ENCODE peak calls at places on chromosomes 1 and 21, in seven cellular contexts. T, M, C, B, S, O and F are unnamed samples.

GRCh38 chr21:30831194-30831765 is 1.7 kb upstream of the KRTAP7-1 start:
- DNase-seq in T (no peak), M (no peak), C (peak; percentile 85), B (peak; percentile 8), S (peak; percentile 77), O (no peak), F (peak; percentile 53)

GRCh38 chr1:12574757-12575139 is 43.3 kb downstream of the DHRS3 start:
- DNase-seq in T (no peak), M (no peak), C (no peak), B (no peak), S (no peak), O (no peak), F (no peak)

GRCh38 chr21:31383770-31384169 is 39.7 kb upstream of the TIAM1 start:
- DNase-seq in T (no peak), M (no peak), C (no peak), B (no peak), S (peak; percentile 35), O (no peak), F (no peak)

GRCh38 chr1:213931804-213932203 is 56.0 kb upstream of the PROX1 start:
- DNase-seq in T (no peak), M (no peak), C (peak; percentile 62), B (no peak), S (peak; percentile 53), O (no peak), F (peak; percentile 62)

GRCh38 chr21:40850071-40850470 is 3.1 kb upstream of the DSCAM start:
- DNase-seq in T (no peak), M (no peak), C (peak; percentile 14), B (no peak), S (no peak), O (no peak), F (no peak)

GRCh38 chr1:204445860-204446412 is 34.3 kb upstream of the PPP1R15B start:
- DNase-seq in T (peak; percentile 27), M (peak; percentile 36), C (peak; percentile 84), B (no peak), S (peak; percentile 99), O (peak; percentile 97), F (peak; percentile 89)

GRCh38 chr1:3671371-3672180 is 19.3 kb downstream of the TP73 start:
- DNase-seq in T (no peak), M (no peak), C (no peak), B (no peak), S (no peak), O (peak; percentile 32), F (peak; percentile 33)

GRCh38 chr1:231590453-231591198 is 36.0 kb upstream of the DISC1 start:
- DNase-seq in T (peak; percentile 83), M (peak; percentile 81), C (peak; percentile 73), B (peak; percentile 14), S (peak; percentile 52), O (peak; percentile 56), F (peak; percentile 58)

GRCh38 chr1:26775666-26776065 is 12.1 kb upstream of the PIGV start:
- DNase-seq in T (no peak), M (no peak), C (no peak), B (no peak), S (no peak), O (no peak), F (no peak)

GRCh38 chr1:200307755-200308066 is 102.1 kb downstream of the ZNF281 start:
- DNase-seq in T (no peak), M (no peak), C (no peak), B (no peak), S (no peak), O (no peak), F (no peak)

GRCh38 chr1:197559244-197559643 is 216.0 kb downstream of the DENND1B start:
- DNase-seq in T (peak; percentile 5), M (peak; percentile 5), C (no peak), B (no peak), S (no peak), O (no peak), F (no peak)

GRCh38 chr1:64497484-64497883 is 27.6 kb downstream of the CACHD1 start:
- DNase-seq in T (no peak), M (no peak), C (peak; percentile 66), B (no peak), S (no peak), O (no peak), F (peak; percentile 74)

GRCh38 chr1:77126309-77126708 is 92.9 kb downstream of the PIGK start:
- DNase-seq in T (peak; percentile 80), M (peak; percentile 70), C (peak; percentile 84), B (peak; percentile 61), S (no peak), O (peak; percentile 32), F (peak; percentile 35)

DNA sequence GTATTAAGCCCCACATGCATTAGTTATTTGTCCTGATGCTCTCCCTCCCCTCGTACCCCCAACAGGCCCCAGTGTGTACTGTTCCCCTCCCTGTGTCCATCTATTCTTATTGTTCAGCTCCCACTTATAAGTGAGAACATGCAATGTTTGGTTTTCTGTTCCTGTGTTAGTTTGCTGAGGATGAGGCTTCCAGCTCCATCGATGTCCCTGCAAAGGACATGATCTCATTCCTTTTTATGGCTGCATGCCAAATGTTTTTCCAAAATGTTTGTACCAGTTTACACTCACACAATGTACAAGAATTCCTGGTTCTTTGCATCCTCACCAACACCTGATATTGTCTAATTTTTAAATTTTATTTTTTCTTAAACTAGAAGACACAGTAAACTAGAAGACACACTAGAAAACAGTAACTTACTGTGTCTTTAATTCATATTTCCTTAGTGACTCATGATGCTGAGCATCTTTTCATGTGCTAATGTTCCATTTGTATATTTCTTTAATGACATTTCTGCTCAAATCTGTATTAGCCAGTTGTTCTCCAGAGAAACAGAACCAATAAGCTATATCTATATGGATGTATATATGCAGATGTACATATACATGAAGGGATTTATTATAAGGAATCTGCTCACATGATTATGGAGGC is 19.4 kb upstream of the USP1 start:
- DNase-seq in T (peak; percentile 52), M (peak; percentile 5), C (no peak), B (no peak), S (no peak), O (no peak), F (no peak)
- H3K4me2 ChIP-seq in T (no peak overlapping the region), M (no peak overlapping the region), C (no peak overlapping the region), B (no peak overlapping the region), S (no peak overlapping the region), O (no peak overlapping the region), F (no peak overlapping the region)

DNA sequence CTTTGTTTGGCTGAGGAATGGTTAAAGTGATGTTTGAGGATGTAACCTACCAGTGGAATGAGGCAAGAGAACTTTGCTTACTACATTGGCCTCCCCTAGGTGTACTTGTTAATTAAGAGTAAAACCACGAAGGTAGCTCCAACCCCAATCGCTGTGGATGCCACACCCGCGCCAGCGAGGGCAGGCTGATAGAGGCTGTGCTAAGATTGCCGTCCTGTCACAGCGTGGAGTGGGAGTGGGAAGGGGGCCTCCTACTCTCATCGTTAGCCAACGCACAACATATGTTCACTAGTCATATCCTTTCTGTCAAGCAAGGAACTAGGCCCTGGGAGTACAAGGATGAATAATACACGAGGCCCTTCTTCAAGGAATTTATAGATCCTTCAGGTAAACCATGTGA is 99.6 kb downstream of the RUNX1 start:
- DNase-seq in T (no peak), M (no peak), C (no peak), B (no peak), S (no peak), O (no peak), F (no peak)
- H2BK120ac ChIP-seq in T (no peak overlapping the region), M (no peak overlapping the region), C (no peak overlapping the region), B (no peak overlapping the region), S (no peak overlapping the region), O (no peak overlapping the region), F (no peak overlapping the region)

GRCh38 chr1:167083871-167084270 is 6.3 kb downstream of the GPA33 start:
- DNase-seq in T (no peak), M (no peak), C (no peak), B (no peak), S (no peak), O (no peak), F (no peak)
- H3K4me2 ChIP-seq in T (no peak overlapping the region), M (no peak overlapping the region), C (no peak overlapping the region), B (no peak overlapping the region), S (no peak overlapping the region), O (no peak overlapping the region), F (no peak overlapping the region)

GRCh38 chr1:1981142-1981500 is 22.5 kb downstream of the CFAP74 start:
- DNase-seq in T (no peak), M (no peak), C (no peak), B (no peak), S (no peak), O (no peak), F (no peak)
- H2BK120ac ChIP-seq in T (no peak overlapping the region), M (no peak overlapping the region), C (no peak overlapping the region), B (no peak overlapping the region), S (no peak overlapping the region), O (no peak overlapping the region), F (no peak overlapping the region)